ENCODE peak calls at places on chromosome 3, in seven cellular contexts. N is neuronal stem cell, C is IMR-90, Q is mesendoderm, H is H1, E is H9, O is trophoblast cell. I is an unnamed sample.

GRCh38 chr3:4580346-4581019 is 87.3 kb downstream of the ITPR1 start:
- DNase-seq in Q (no peak), E (peak), N (no peak), C (no peak), H (no peak), O (no peak), I (no peak)

GRCh38 chr3:72274511-72275295 is 489.8 kb upstream of the PROK2 start:
- DNase-seq in O (no peak), C (peak), Q (peak), N (no peak), H (no peak), E (no peak), I (peak)

GRCh38 chr3:108053025-108053424 is 37.8 kb downstream of the CD47 start:
- DNase-seq in Q (no peak), E (no peak), H (no peak), C (no peak), N (no peak), O (no peak), I (no peak)

GRCh38 chr3:165855581-165855980 is 18.4 kb upstream of the BCHE start:
- DNase-seq in Q (no peak), C (no peak), E (no peak), N (no peak), O (no peak), H (no peak), I (peak)

GRCh38 chr3:10957976-10958749 is 34.4 kb upstream of the SLC6A1 start:
- DNase-seq in N (no peak), H (no peak), O (no peak), Q (no peak), E (no peak), C (no peak), I (no peak)

GRCh38 chr3:125085166-125085565 is 29.4 kb upstream of the HEG1 start:
- DNase-seq in C (no peak), Q (no peak), N (no peak), E (no peak), O (no peak), H (no peak), I (no peak)

GRCh38 chr3:54866221-54866620 is 61.6 kb downstream of the LRTM1 start:
- DNase-seq in N (no peak), E (no peak), C (no peak), O (no peak), Q (no peak), H (no peak), I (no peak)

GRCh38 chr3:178393833-178394232 is 142.4 kb upstream of the KCNMB2 start:
- DNase-seq in H (no peak), C (peak), O (no peak), Q (peak), E (no peak), N (no peak), I (peak)

GRCh38 chr3:125214738-125215137 is 2.2 kb upstream of the SLC12A8 start:
- DNase-seq in N (no peak), E (no peak), H (no peak), O (no peak), Q (no peak), C (no peak), I (no peak)

GRCh38 chr3:131349946-131350347 is 31.6 kb upstream of the NUDT16 start:
- DNase-seq in H (no peak), Q (peak), O (peak), E (no peak), C (peak), N (no peak), I (peak)

GRCh38 chr3:79012946-79013362 is 754.8 kb downstream of the ROBO1 start:
- DNase-seq in E (no peak), H (no peak), C (peak), N (no peak), O (no peak), Q (peak), I (no peak)

GRCh38 chr3:13025090-13025489 is 48.1 kb downstream of the IQSEC1 start:
- DNase-seq in Q (no peak), O (peak), E (no peak), N (no peak), H (no peak), C (peak), I (peak)

GRCh38 chr3:42273351-42273750 is 7.4 kb upstream of the CCK start:
- DNase-seq in Q (no peak), H (no peak), E (no peak), N (no peak), C (no peak), O (no peak), I (no peak)

GRCh38 chr3:65831733-65832425 is 206.8 kb downstream of the MAGI1 start:
- DNase-seq in O (no peak), C (peak), E (no peak), N (no peak), Q (no peak), H (no peak), I (no peak)

GRCh38 chr3:141915766-141916165 is 39.3 kb downstream of the ATP1B3 start:
- DNase-seq in H (no peak), C (no peak), O (no peak), E (no peak), N (no peak), Q (no peak), I (no peak)

GRCh38 chr3:55750525-55750924 is 263.4 kb upstream of the WNT5A start:
- DNase-seq in H (no peak), O (peak), E (no peak), C (peak), N (no peak), Q (no peak), I (peak)

GRCh38 chr3:193970773-193971206 is 165.2 kb upstream of the HES1 start:
- DNase-seq in Q (peak), O (no peak), H (no peak), C (no peak), E (no peak), N (no peak), I (peak)

GRCh38 chr3:46109635-46110005 is 82.3 kb upstream of the XCR1 start:
- DNase-seq in C (no peak), E (no peak), O (no peak), H (no peak), N (no peak), Q (no peak), I (no peak)

GRCh38 chr3:177150970-177151627 is 46.2 kb downstream of the TBL1XR1 start:
- DNase-seq in C (peak), H (no peak), O (no peak), Q (no peak), N (no peak), E (no peak), I (peak)

DNA sequence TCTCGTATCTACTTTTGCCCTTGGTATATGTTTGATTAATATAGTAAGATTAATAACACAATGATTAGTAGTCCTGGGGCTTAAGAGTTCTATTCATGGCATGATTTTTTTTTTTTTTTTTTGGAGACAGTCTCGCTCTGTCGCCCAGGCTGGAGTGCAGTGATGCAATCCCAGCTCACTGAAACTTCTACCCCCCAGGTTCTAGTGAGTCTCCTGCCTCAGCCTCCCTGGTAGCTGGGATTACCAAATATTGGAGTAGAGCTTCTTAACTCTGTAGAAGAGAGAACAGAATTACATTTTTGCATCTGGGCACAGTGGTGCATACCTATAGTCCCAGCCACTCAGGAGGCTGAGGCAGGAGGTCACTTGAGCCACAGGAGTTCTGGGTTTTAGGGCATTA is 58.9 kb downstream of the RAB7A start:
- DNase-seq in N (no peak), Q (no peak), H (no peak), O (no peak), C (no peak), E (no peak), I (no peak)
- H4K8ac ChIP-seq in N (no peak), Q (no peak), H (no peak), O (no peak), C (no peak), E (no peak), I (peak)

GRCh38 chr3:134643150-134643675 is 7.6 kb downstream of the KY start:
- DNase-seq in C (no peak), E (peak), O (no peak), Q (no peak), H (no peak), N (no peak), I (no peak)

GRCh38 chr3:134647902-134648760 is 2.7 kb downstream of the KY start:
- DNase-seq in H (no peak), N (no peak), E (peak), C (no peak), O (no peak), Q (no peak), I (no peak)

GRCh38 chr3:134644731-134645514 is 5.9 kb downstream of the KY start:
- DNase-seq in E (peak), Q (no peak), N (no peak), O (no peak), C (no peak), H (no peak), I (no peak)

GRCh38 chr3:134646086-134646485 is 4.7 kb downstream of the KY start:
- DNase-seq in N (no peak), H (no peak), Q (no peak), O (no peak), E (peak), C (no peak), I (no peak)

GRCh38 chr3:134645515-134645914 is 5.3 kb downstream of the KY start:
- DNase-seq in C (no peak), Q (no peak), E (no peak), O (no peak), H (no peak), N (no peak), I (no peak)
- H3K9ac ChIP-seq in C (no peak), Q (no peak), E (no peak), O (no peak), H (no peak), N (no peak), I (no peak)

DNA sequence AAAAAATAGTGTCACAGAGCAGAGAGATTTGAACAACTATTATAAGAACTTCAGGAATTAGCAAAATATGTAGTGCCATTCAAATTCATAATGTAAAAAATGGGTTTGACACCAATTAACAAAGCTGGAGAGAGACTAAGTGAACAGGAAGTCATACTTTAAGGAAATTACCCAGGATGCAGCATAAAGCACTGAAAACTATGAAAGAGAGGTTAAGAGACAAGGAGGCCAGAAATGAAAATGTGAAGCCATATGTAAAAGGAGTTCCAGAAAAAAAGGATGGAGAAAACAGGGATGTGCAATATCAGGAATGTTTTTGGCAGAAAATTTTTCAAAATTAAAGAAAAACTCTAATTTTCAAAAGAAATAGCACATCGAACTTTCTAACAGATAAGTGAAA is 57.6 kb downstream of the SLCO2A1 start:
- DNase-seq in N (no peak), O (no peak), E (no peak), C (no peak), Q (no peak), H (no peak), I (no peak)
- H4K8ac ChIP-seq in N (no peak), O (no peak), E (no peak), C (no peak), Q (no peak), H (no peak), I (no peak)

GRCh38 chr3:38002940-38003339 is 12.4 kb downstream of the VILL start:
- DNase-seq in E (no peak), O (no peak), H (no peak), C (no peak), N (no peak), Q (no peak), I (no peak)

GRCh38 chr3:38003371-38003816 is 12.8 kb downstream of the VILL start:
- DNase-seq in C (peak), E (peak), H (no peak), O (no peak), N (peak), Q (peak), I (peak)

GRCh38 chr3:38004415-38005075 is 14.0 kb downstream of the VILL start:
- DNase-seq in Q (peak), C (peak), H (no peak), N (no peak), O (peak), E (peak), I (peak)

GRCh38 chr3:38005076-38006020 is 14.8 kb downstream of the VILL start:
- DNase-seq in E (no peak), Q (no peak), N (no peak), H (no peak), O (no peak), C (no peak), I (no peak)

DNA sequence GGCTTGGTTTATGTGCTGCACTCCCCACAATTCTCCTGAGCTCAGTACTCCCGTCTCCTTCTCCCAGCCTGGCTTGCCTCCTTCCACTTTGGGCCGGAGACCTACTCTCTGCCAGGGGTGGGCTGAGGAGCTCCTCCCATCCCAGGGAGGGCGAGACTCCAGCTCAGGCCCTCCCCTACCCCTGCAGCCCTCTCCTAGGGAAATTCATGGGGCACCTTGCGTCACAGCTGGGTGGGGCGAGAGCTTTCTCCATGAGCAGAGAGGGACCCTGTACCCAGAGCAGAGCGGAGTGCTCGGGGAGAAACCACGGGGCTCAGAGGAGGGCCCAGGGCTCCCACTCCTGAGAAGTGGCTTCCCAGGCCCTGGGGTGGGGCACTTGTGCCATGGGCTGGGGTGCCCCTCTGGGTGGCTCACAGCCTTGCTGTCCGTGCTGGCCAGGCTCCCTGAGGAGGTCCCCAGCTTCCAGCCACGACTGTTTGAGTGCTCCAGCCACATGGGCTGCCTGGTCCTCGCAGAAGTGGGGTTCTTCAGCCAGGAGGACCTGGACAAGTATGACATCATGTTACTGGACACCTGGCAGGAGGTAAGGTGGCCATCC is 13.3 kb downstream of the VILL start:
- DNase-seq in N (no peak), O (no peak), H (no peak), Q (no peak), E (no peak), C (no peak), I (no peak)
- H3K9ac ChIP-seq in N (peak), O (no peak), H (no peak), Q (no peak), E (no peak), C (no peak), I (peak)

GRCh38 chr3:155388417-155388816 is 94.9 kb upstream of the STRIT1 start:
- DNase-seq in Q (no peak), H (no peak), C (no peak), E (no peak), N (no peak), O (no peak), I (no peak)

GRCh38 chr3:155386817-155387403 is 93.4 kb upstream of the STRIT1 start:
- DNase-seq in Q (no peak), E (no peak), O (no peak), N (no peak), H (no peak), C (no peak), I (no peak)

GRCh38 chr3:155386306-155386705 is 92.8 kb upstream of the STRIT1 start:
- DNase-seq in Q (no peak), H (no peak), O (no peak), C (no peak), N (no peak), E (no peak), I (no peak)

GRCh38 chr3:155385896-155386295 is 92.4 kb upstream of the STRIT1 start:
- DNase-seq in E (no peak), H (no peak), O (no peak), C (no peak), N (no peak), Q (no peak), I (no peak)

GRCh38 chr3:155387571-155387970 is 94.1 kb upstream of the STRIT1 start:
- DNase-seq in C (no peak), N (no peak), E (no peak), O (no peak), H (no peak), Q (no peak), I (no peak)
- H4K8ac ChIP-seq in C (no peak), N (no peak), E (no peak), O (no peak), H (no peak), Q (no peak), I (no peak)

GRCh38 chr3:101228441-101228840 is 91.9 kb downstream of the IMPG2 start:
- DNase-seq in H (no peak), Q (peak), C (no peak), O (no peak), N (no peak), E (no peak), I (no peak)
- H3K9ac ChIP-seq in H (no peak), Q (no peak), C (no peak), O (no peak), N (no peak), E (no peak), I (no peak)

GRCh38 chr3:111047053-111047452 is 24.6 kb upstream of the NECTIN3 start:
- DNase-seq in H (no peak), E (no peak), Q (no peak), N (no peak), C (no peak), O (no peak), I (no peak)

GRCh38 chr3:111051354-111051753 is 20.3 kb upstream of the NECTIN3 start:
- DNase-seq in N (no peak), C (no peak), Q (no peak), E (no peak), H (no peak), O (no peak), I (no peak)

GRCh38 chr3:111045564-111045963 is 26.1 kb upstream of the NECTIN3 start:
- DNase-seq in Q (peak), N (no peak), C (peak), O (peak), E (no peak), H (no peak), I (peak)

DNA sequence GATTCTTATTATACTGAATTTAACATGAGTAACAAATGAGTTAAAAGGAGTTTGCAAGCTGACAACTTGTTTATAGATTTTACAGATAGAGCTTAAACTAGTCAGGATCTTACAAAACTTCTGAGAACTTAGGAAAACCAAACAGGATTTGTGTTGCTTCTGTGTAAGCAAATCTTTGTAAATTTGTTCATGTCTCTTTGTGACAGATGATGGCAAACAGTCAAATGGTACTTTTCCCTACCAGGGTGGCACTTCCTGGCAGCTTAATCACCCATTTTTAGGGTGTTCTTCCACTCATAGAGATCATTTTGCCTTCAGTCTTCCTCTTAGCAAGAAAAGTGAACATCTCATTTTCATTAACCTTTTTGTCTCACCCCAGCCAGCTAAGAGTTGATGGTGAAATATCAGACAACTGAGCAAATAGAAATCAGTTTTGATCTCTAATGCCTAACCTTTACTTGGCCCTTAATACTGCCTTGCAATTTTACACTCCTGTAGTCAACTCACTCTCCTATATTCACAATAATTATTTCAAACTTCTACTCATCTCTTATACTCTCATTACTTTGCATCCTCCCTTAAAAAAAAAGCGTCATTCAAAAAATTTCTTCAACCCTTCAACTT is 23.7 kb upstream of the NECTIN3 start:
- DNase-seq in E (no peak), O (no peak), N (no peak), Q (no peak), H (no peak), C (no peak), I (peak)
- H4K8ac ChIP-seq in E (no peak), O (no peak), N (no peak), Q (no peak), H (no peak), C (no peak), I (no peak)

GRCh38 chr3:60010778-60011177 is 961.0 kb upstream of the CFAP20DC start:
- DNase-seq in C (no peak), E (no peak), O (no peak), Q (no peak), N (no peak), H (no peak), I (no peak)
- H3K9ac ChIP-seq in C (no peak), E (no peak), O (no peak), Q (no peak), N (no peak), H (no peak), I (no peak)